ENCODE peak calls at places on chromosome 3, in five cellular contexts. R is upper lobe of left lung, C is stomach, Z is HepG2, L is GM23338. I is an unnamed sample.

GRCh38 chr3:51704511-51704950 is 2.3 kb upstream of the GRM2 start:
- DNase-seq in L (no peak), Z (no peak), R (no peak), C (no peak), I (no peak)

GRCh38 chr3:10395671-10396070 is 74.8 kb upstream of the SEC13 start:
- DNase-seq in L (no peak), Z (no peak), R (no peak), C (no peak), I (no peak)

GRCh38 chr3:59451041-59451763 is 401.4 kb upstream of the CFAP20DC start:
- DNase-seq in Z (no peak), L (no peak), R (no peak), C (no peak), I (no peak)

GRCh38 chr3:80190051-80190450 is 422.3 kb upstream of the ROBO1 start:
- DNase-seq in L (peak; percentile 24), Z (no peak), C (no peak), R (no peak), I (no peak)

GRCh38 chr3:139157161-139157932 is 112.7 kb upstream of the PRR23C start:
- DNase-seq in L (no peak), C (no peak), R (peak; percentile 12), Z (no peak), I (no peak)

GRCh38 chr3:138429665-138430064 is 4.8 kb upstream of the ESYT3 start:
- DNase-seq in Z (no peak), C (no peak), L (no peak), R (no peak), I (no peak)

GRCh38 chr3:159322322-159322939 is 520.6 kb downstream of the MFSD1 start:
- DNase-seq in R (peak; percentile 75), C (no peak), Z (peak; percentile 7), L (peak; percentile 76), I (no peak)

GRCh38 chr3:143171141-143171651 is 51.6 kb downstream of the CHST2 start:
- DNase-seq in L (no peak), R (no peak), Z (no peak), C (no peak), I (no peak)

GRCh38 chr3:53195602-53196574 is 34.9 kb downstream of the PRKCD start:
- DNase-seq in C (peak; percentile 59), R (peak; percentile 93), Z (no peak), L (peak; percentile 89), I (no peak)

GRCh38 chr3:58874795-58875194 is 175.0 kb downstream of the CFAP20DC start:
- DNase-seq in C (no peak), Z (no peak), R (no peak), L (no peak), I (no peak)

GRCh38 chr3:72185549-72186484 is 400.9 kb upstream of the PROK2 start:
- DNase-seq in L (no peak), Z (peak; percentile 7), C (no peak), R (no peak), I (no peak)

GRCh38 chr3:194269610-194270145 is 81.5 kb downstream of the CPN2 start:
- DNase-seq in Z (no peak), R (peak; percentile 91), L (peak; percentile 86), C (peak; percentile 58), I (peak; percentile 62)

GRCh38 chr3:194266658-194267005 is 84.5 kb downstream of the CPN2 start:
- DNase-seq in R (no peak), C (peak; percentile 10), L (no peak), Z (no peak), I (no peak)

GRCh38 chr3:194265996-194266657 is 85.0 kb downstream of the CPN2 start:
- DNase-seq in C (peak; percentile 4), Z (no peak), R (no peak), L (no peak), I (no peak)

GRCh38 chr3:194268659-194269487 is 82.3 kb downstream of the CPN2 start:
- DNase-seq in C (no peak), R (no peak), Z (no peak), L (no peak), I (peak; percentile 7)

GRCh38 chr3:194267744-194268658 is 83.1 kb downstream of the CPN2 start:
- DNase-seq in Z (peak; percentile 31), L (no peak), R (peak; percentile 80), C (no peak), I (peak; percentile 48)
- TF ChIP-seq POLR2AphosphoS5 in Z (no peak), L (no peak), R (peak; percentile 30), C (no peak), I (peak; percentile 5)

GRCh38 chr3:188788621-188789081 is 383.1 kb upstream of the TPRG1 start:
- DNase-seq in L (no peak), C (no peak), R (no peak), Z (no peak), I (no peak)
- H3K4me3 ChIP-seq in L (no peak overlapping the region), C (no peak overlapping the region), R (no peak overlapping the region), Z (no peak overlapping the region), I (no peak overlapping the region)

GRCh38 chr3:187746059-187746453 is 788 bp upstream of the BCL6 start:
- DNase-seq in Z (no peak), L (no peak), R (no peak), C (no peak), I (no peak)

GRCh38 chr3:187743195-187744141 is 1.8 kb downstream of the BCL6 start:
- DNase-seq in L (peak; percentile 48), C (peak; percentile 63), R (peak; percentile 95), Z (no peak), I (peak; percentile 76)

GRCh38 chr3:187742351-187743171 is 2.7 kb downstream of the BCL6 start:
- DNase-seq in R (peak; percentile 58), L (no peak), C (peak; percentile 55), Z (no peak), I (no peak)

GRCh38 chr3:187745201-187746058 is at the start of gene BCL6:
- DNase-seq in R (peak; percentile 94), Z (peak; percentile 97), C (peak; percentile 92), L (peak; percentile 97), I (peak; percentile 93)

GRCh38 chr3:187744169-187745151 is 808 bp downstream of the BCL6 start:
- DNase-seq in C (peak; percentile 58), L (peak; percentile 54), R (peak; percentile 90), Z (no peak), I (peak; percentile 58)
- TF ChIP-seq POLR2AphosphoS5 in C (peak; percentile 43), L (no peak), R (no peak), Z (peak; percentile 31), I (peak; percentile 71)

DNA sequence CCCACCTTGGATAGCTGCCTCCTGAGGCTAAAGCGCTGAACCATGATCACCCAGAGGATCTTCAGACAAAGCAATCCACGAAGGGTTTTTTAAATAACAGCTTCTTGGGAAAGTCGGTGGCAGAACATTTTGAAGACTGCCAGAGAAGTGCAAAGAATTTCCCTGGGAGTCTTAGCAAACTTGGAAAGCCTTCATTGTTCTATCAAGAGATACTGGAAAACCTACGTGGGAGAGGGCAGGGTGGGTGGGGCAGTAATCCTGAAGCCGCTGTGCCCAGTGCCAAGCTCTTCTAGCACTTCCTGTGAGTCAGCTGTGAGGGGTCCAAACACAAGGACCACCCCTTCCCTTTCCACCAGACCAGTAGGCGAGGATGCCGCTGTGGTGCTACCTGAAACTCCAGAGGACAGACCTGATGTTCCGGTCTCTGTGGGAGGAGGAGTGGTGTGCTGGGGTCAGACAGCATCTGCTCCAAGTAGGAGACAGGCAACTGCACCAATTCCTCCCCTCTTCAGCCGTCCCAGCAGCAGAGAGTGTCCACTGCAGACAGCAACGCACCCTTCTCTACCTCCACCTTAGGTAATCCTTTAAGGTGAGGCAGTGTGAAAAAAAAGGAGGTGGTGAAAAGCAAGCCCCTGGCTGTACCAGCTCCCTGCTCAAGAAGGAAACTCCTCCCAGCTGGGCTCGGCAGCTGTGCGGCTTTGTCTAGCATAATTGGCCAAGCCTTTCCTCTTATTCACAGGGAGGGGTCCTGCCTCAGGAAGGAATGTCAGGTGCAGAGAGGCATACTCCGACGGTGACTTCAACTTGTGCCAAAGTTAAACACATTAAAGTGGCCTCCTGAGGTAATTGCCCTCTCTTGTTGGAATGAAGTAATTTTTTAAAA is 99.0 kb downstream of the TMCC1 start:
- DNase-seq in R (no peak), L (peak; percentile 92), C (peak; percentile 58), Z (peak; percentile 22), I (no peak)
- H3K4me3 ChIP-seq in R (peak overlapping the region; percentile 32), L (peak overlapping the region; percentile 41), C (no peak overlapping the region), Z (no peak overlapping the region), I (peak overlapping the region; percentile 54)

GRCh38 chr3:168048414-168049330 is 47.1 kb downstream of the GOLIM4 start:
- DNase-seq in R (no peak), Z (no peak), L (peak; percentile 14), C (no peak), I (no peak)

GRCh38 chr3:168049366-168049974 is 46.3 kb downstream of the GOLIM4 start:
- DNase-seq in Z (no peak), C (no peak), R (no peak), L (no peak), I (no peak)

GRCh38 chr3:168044049-168044448 is 51.7 kb downstream of the GOLIM4 start:
- DNase-seq in R (no peak), Z (no peak), L (no peak), C (no peak), I (no peak)

GRCh38 chr3:168047936-168048335 is 47.8 kb downstream of the GOLIM4 start:
- DNase-seq in C (no peak), Z (no peak), L (no peak), R (no peak), I (no peak)

DNA sequence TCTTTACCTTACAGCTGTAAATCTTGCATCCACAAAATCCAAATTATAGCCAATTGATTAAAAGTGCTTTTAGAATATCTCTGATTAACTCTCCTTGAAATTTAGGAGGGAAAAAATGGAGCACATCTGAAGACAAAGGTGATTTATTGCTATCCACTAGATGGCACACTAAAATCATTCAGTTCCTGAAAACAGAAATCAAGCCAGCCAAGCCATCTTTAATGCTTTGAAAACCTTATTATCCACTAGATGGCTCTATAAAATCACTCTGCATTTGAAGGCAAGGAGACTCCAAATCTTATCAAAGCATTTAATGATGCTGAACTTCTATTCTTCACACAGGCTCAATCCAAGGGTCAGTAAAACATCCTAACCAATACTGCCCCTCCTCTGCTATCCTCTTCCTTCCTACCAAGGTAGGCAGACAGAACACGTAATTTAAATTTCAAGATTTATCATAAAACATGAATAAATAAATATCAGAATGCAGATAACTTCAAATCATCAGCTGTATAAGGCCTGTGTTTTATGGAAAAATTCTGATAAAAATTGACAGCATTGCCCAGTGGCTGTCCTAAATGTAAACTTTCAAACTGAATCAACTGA is 48.4 kb downstream of the GOLIM4 start:
- DNase-seq in Z (peak; percentile 76), R (no peak), C (no peak), L (peak; percentile 84), I (no peak)
- TF ChIP-seq POLR2AphosphoS5 in Z (no peak), R (no peak), C (no peak), L (no peak), I (no peak)

GRCh38 chr3:16897254-16897926 is 12.6 kb downstream of the PLCL2 start:
- DNase-seq in L (no peak), Z (no peak), R (no peak), C (no peak), I (no peak)
- H3K4me3 ChIP-seq in L (no peak overlapping the region), Z (no peak overlapping the region), R (no peak overlapping the region), C (peak overlapping the region; percentile 17), I (no peak overlapping the region)

DNA sequence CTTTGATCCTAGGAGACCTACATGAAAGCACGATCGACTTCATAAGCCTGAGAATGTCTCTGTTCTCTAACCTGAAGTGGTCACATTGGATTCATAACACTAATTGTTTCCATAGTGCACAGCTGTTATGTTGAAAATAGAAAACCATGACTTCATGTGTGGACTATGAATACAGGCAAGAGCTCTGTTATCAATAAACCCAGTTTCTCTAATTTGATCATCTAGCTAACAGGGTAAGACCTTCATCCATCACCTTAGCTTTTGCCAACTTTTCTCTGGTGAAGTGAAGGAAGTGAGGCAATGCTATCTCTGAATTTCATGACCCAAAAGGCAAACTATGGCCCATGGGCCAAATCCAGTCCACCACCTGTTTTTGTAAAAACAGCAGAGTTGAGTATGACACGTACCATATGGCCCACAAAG is 27.2 kb downstream of the ABI3BP start:
- DNase-seq in R (no peak), C (no peak), Z (no peak), L (no peak), I (no peak)
- TF ChIP-seq POLR2AphosphoS5 in R (no peak), C (no peak), Z (no peak), L (no peak), I (no peak)

I was measured in breast epithelium.